ENCODE peak calls at places on chromosomes 1 and 21, in five cellular contexts. One of them, this sample, is unnamed.

GRCh38 chr1:228163004-228163753 is 2.4 kb upstream of the IBA57 start:
- DNase-seq in putamen: no peak
- DNase-seq in GM06990: peak
- DNase-seq in HEK293T: no peak
- DNase-seq in central memory CD8-positive, alpha-beta T cell: no peak
- DNase-seq in this sample: no peak

GRCh38 chr1:92762355-92762754 is 22.6 kb downstream of the EVI5 start:
- DNase-seq in putamen: no peak
- DNase-seq in central memory CD8-positive, alpha-beta T cell: no peak
- DNase-seq in HEK293T: no peak
- DNase-seq in GM06990: no peak
- DNase-seq in this sample: no peak

GRCh38 chr1:54945393-54945936 is 35.0 kb upstream of the TMEM61 start:
- DNase-seq in HEK293T: no peak
- DNase-seq in central memory CD8-positive, alpha-beta T cell: no peak
- DNase-seq in GM06990: no peak
- DNase-seq in putamen: no peak
- DNase-seq in this sample: no peak

GRCh38 chr1:39901486-39902120 is at the start of gene MYCL:
- DNase-seq in GM06990: peak
- DNase-seq in central memory CD8-positive, alpha-beta T cell: peak
- DNase-seq in putamen: peak
- DNase-seq in HEK293T: peak
- DNase-seq in this sample: peak

GRCh38 chr1:186722711-186723309 is 42.6 kb upstream of the PTGS2 start:
- DNase-seq in HEK293T: peak
- DNase-seq in GM06990: no peak
- DNase-seq in putamen: no peak
- DNase-seq in central memory CD8-positive, alpha-beta T cell: no peak
- DNase-seq in this sample: no peak

GRCh38 chr1:206117151-206117948 is at the start of gene AVPR1B:
- DNase-seq in GM06990: peak
- DNase-seq in putamen: no peak
- DNase-seq in central memory CD8-positive, alpha-beta T cell: no peak
- DNase-seq in HEK293T: peak
- DNase-seq in this sample: peak

GRCh38 chr1:163165119-163165518 is 37.6 kb downstream of the RGS5 start:
- DNase-seq in HEK293T: no peak
- DNase-seq in putamen: no peak
- DNase-seq in central memory CD8-positive, alpha-beta T cell: no peak
- DNase-seq in GM06990: no peak
- DNase-seq in this sample: no peak

GRCh38 chr1:166261511-166261910 is 94.7 kb upstream of the FAM78B start:
- DNase-seq in putamen: peak
- DNase-seq in HEK293T: no peak
- DNase-seq in GM06990: no peak
- DNase-seq in central memory CD8-positive, alpha-beta T cell: no peak
- DNase-seq in this sample: no peak

GRCh38 chr1:910881-911721 is 12.6 kb upstream of the SAMD11 start:
- DNase-seq in central memory CD8-positive, alpha-beta T cell: no peak
- DNase-seq in GM06990: peak
- DNase-seq in putamen: no peak
- DNase-seq in HEK293T: no peak
- DNase-seq in this sample: no peak

GRCh38 chr1:8145525-8145924 is 119.4 kb upstream of the ERRFI1 start:
- DNase-seq in HEK293T: no peak
- DNase-seq in central memory CD8-positive, alpha-beta T cell: no peak
- DNase-seq in putamen: no peak
- DNase-seq in GM06990: no peak
- DNase-seq in this sample: no peak

GRCh38 chr1:206694551-206695124 is 9.9 kb downstream of the MAPKAPK2 start:
- DNase-seq in central memory CD8-positive, alpha-beta T cell: no peak
- DNase-seq in putamen: no peak
- DNase-seq in GM06990: no peak
- DNase-seq in HEK293T: no peak
- DNase-seq in this sample: no peak

GRCh38 chr21:41361786-41362604 is at the start of gene MX2:
- DNase-seq in GM06990: peak
- DNase-seq in HEK293T: no peak
- DNase-seq in central memory CD8-positive, alpha-beta T cell: peak
- DNase-seq in putamen: peak
- DNase-seq in this sample: peak

GRCh38 chr1:228990906-228991569 is 255.8 kb downstream of the RHOU start:
- DNase-seq in GM06990: no peak
- DNase-seq in HEK293T: no peak
- DNase-seq in putamen: no peak
- DNase-seq in central memory CD8-positive, alpha-beta T cell: no peak
- DNase-seq in this sample: no peak

GRCh38 chr21:40851749-40852148 is 4.8 kb upstream of the DSCAM start:
- DNase-seq in GM06990: no peak
- DNase-seq in putamen: no peak
- DNase-seq in HEK293T: no peak
- DNase-seq in central memory CD8-positive, alpha-beta T cell: no peak
- DNase-seq in this sample: no peak